ENCODE peak calls at places on chromosomes 5 and 9, in ten cellular contexts. U is pancreas; S is CD4-positive, alpha-beta T cell; Y is brain microvascular endothelial cell; A is AG09309; B is astrocyte of the spinal cord; L is foreskin fibroblast; Z is right atrium auricular region; P is BJ; T is nephron progenitor cell. D is an unnamed sample.

GRCh38 chr5:139867109-139867508 is 71.5 kb downstream of the PSD2 start:
- DNase-seq in U (no peak), S (no peak), Y (no peak), A (no peak), B (no peak), L (no peak), Z (no peak), P (no peak), T (no peak), D (no peak)

GRCh38 chr5:10103098-10103497 is 146.6 kb downstream of the ATPSCKMT start:
- DNase-seq in U (no peak), S (no peak), Y (no peak), A (no peak), B (no peak), L (no peak), Z (no peak), P (no peak), T (no peak), D (no peak)

GRCh38 chr9:122197334-122197872 is 31.4 kb downstream of the LHX6 start:
- DNase-seq in U (no peak), S (no peak), Y (no peak), A (no peak), B (no peak), L (no peak), Z (no peak), P (no peak), T (no peak), D (no peak)

GRCh38 chr5:35518104-35518503 is 99.6 kb upstream of the SPEF2 start:
- DNase-seq in U (no peak), S (no peak), Y (no peak), A (no peak), B (no peak), L (no peak), Z (no peak), P (no peak), T (no peak), D (no peak)

GRCh38 chr5:119166026-119166425 is 95.1 kb downstream of the DMXL1 start:
- DNase-seq in U (no peak), S (no peak), Y (no peak), A (no peak), B (no peak), L (peak), Z (no peak), P (no peak), T (no peak), D (no peak)

GRCh38 chr5:58922392-58923171 is 339.7 kb downstream of the RAB3C start:
- DNase-seq in U (peak), S (no peak), Y (no peak), A (no peak), B (peak), L (no peak), Z (peak), P (no peak), T (no peak), D (no peak)

GRCh38 chr9:129891519-129891918 is 56.3 kb downstream of the USP20 start:
- DNase-seq in U (no peak), S (no peak), Y (no peak), A (no peak), B (no peak), L (no peak), Z (no peak), P (no peak), T (no peak), D (no peak)

GRCh38 chr5:61010759-61011460 is 65.9 kb downstream of the NDUFAF2 start:
- DNase-seq in U (no peak), S (no peak), Y (no peak), A (no peak), B (no peak), L (peak), Z (no peak), P (no peak), T (no peak), D (no peak)

GRCh38 chr5:68277427-68277826 is 61.9 kb downstream of the PIK3R1 start:
- DNase-seq in U (no peak), S (no peak), Y (peak), A (no peak), B (peak), L (no peak), Z (no peak), P (no peak), T (no peak), D (no peak)

GRCh38 chr5:142433526-142434321 is 108.9 kb upstream of the SPRY4 start:
- DNase-seq in U (no peak), S (no peak), Y (peak), A (no peak), B (peak), L (peak), Z (no peak), P (peak), T (no peak), D (no peak)

GRCh38 chr5:173923236-173924104 is 35.3 kb downstream of the CPEB4 start:
- DNase-seq in U (no peak), S (no peak), Y (peak), A (no peak), B (peak), L (no peak), Z (no peak), P (no peak), T (no peak), D (no peak)

GRCh38 chr5:88684136-88684500 is 198.9 kb downstream of the MEF2C start:
- DNase-seq in U (no peak), S (no peak), Y (no peak), A (no peak), B (no peak), L (no peak), Z (no peak), P (no peak), T (no peak), D (no peak)

GRCh38 chr5:134133995-134134541 is 19.6 kb downstream of the TCF7 start:
- DNase-seq in U (no peak), S (no peak), Y (no peak), A (no peak), B (no peak), L (no peak), Z (no peak), P (no peak), T (no peak), D (no peak)

GRCh38 chr5:41527201-41527779 is 16.9 kb upstream of the PLCXD3 start:
- DNase-seq in U (no peak), S (no peak), Y (peak), A (peak), B (peak), L (peak), Z (peak), P (peak), T (no peak), D (peak)

GRCh38 chr9:77158772-77159513 is 18.4 kb upstream of the VPS13A start:
- DNase-seq in U (no peak), S (no peak), Y (peak), A (no peak), B (peak), L (peak), Z (no peak), P (no peak), T (no peak), D (no peak)

GRCh38 chr9:129650680-129651235 is 8.8 kb upstream of the ASB6 start:
- DNase-seq in U (no peak), S (no peak), Y (peak), A (no peak), B (no peak), L (no peak), Z (no peak), P (no peak), T (no peak), D (no peak)

GRCh38 chr5:138639326-138639725 is 64.1 kb upstream of the HSPA9 start:
- DNase-seq in U (no peak), S (no peak), Y (no peak), A (no peak), B (no peak), L (no peak), Z (no peak), P (no peak), T (no peak), D (no peak)

GRCh38 chr5:88263349-88263748 is 5.3 kb downstream of the TMEM161B start:
- DNase-seq in U (no peak), S (no peak), Y (no peak), A (no peak), B (no peak), L (no peak), Z (no peak), P (no peak), T (no peak), D (no peak)

GRCh38 chr5:154157483-154158378 is 32.8 kb upstream of the GALNT10 start:
- DNase-seq in U (no peak), S (no peak), Y (no peak), A (no peak), B (no peak), L (no peak), Z (no peak), P (no peak), T (no peak), D (no peak)
- TF ChIP-seq CTCF in U (no peak), S (peak), Y (peak), A (peak), B (peak), L (peak), Z (peak), P (peak), T (peak), D (peak)

GRCh38 chr9:69549310-69550202 is 122.6 kb downstream of the APBA1 start:
- DNase-seq in U (no peak), S (no peak), Y (peak), A (peak), B (peak), L (peak), Z (no peak), P (no peak), T (peak), D (no peak)

GRCh38 chr9:69542048-69542447 is 130.1 kb downstream of the APBA1 start:
- DNase-seq in U (no peak), S (no peak), Y (no peak), A (no peak), B (no peak), L (no peak), Z (no peak), P (no peak), T (no peak), D (no peak)

GRCh38 chr9:69548676-69549075 is 123.5 kb downstream of the APBA1 start:
- DNase-seq in U (no peak), S (no peak), Y (no peak), A (no peak), B (no peak), L (no peak), Z (no peak), P (no peak), T (no peak), D (no peak)

GRCh38 chr9:69542942-69543704 is 129.0 kb downstream of the APBA1 start:
- DNase-seq in U (no peak), S (no peak), Y (no peak), A (no peak), B (peak), L (peak), Z (no peak), P (no peak), T (peak), D (no peak)

GRCh38 chr9:69546265-69546664 is 125.9 kb downstream of the APBA1 start:
- DNase-seq in U (no peak), S (no peak), Y (no peak), A (no peak), B (peak), L (peak), Z (no peak), P (no peak), T (peak), D (no peak)
- TF ChIP-seq CTCF in U (no peak), S (no peak), Y (peak), A (peak), B (peak), L (peak), Z (peak), P (peak), T (peak), D (peak)

GRCh38 chr5:151296974-151297373 is 6.6 kb downstream of the SLC36A3 start:
- DNase-seq in U (no peak), S (no peak), Y (no peak), A (no peak), B (no peak), L (no peak), Z (no peak), P (no peak), T (no peak), D (no peak)

GRCh38 chr5:151295801-151296477 is 7.6 kb downstream of the SLC36A3 start:
- DNase-seq in U (no peak), S (no peak), Y (no peak), A (no peak), B (no peak), L (no peak), Z (no peak), P (no peak), T (no peak), D (no peak)

GRCh38 chr5:151298465-151298864 is 5.1 kb downstream of the SLC36A3 start:
- DNase-seq in U (no peak), S (no peak), Y (no peak), A (peak), B (no peak), L (no peak), Z (no peak), P (no peak), T (no peak), D (no peak)

GRCh38 chr5:151296478-151296830 is 7.1 kb downstream of the SLC36A3 start:
- DNase-seq in U (no peak), S (no peak), Y (no peak), A (no peak), B (no peak), L (no peak), Z (no peak), P (no peak), T (no peak), D (no peak)

GRCh38 chr5:151298063-151298462 is 5.5 kb downstream of the SLC36A3 start:
- DNase-seq in U (no peak), S (no peak), Y (peak), A (peak), B (no peak), L (peak), Z (no peak), P (peak), T (peak), D (no peak)
- TF ChIP-seq CTCF in U (peak), S (no peak), Y (no peak), A (peak), B (no peak), L (peak), Z (peak), P (peak), T (peak), D (peak)

DNA sequence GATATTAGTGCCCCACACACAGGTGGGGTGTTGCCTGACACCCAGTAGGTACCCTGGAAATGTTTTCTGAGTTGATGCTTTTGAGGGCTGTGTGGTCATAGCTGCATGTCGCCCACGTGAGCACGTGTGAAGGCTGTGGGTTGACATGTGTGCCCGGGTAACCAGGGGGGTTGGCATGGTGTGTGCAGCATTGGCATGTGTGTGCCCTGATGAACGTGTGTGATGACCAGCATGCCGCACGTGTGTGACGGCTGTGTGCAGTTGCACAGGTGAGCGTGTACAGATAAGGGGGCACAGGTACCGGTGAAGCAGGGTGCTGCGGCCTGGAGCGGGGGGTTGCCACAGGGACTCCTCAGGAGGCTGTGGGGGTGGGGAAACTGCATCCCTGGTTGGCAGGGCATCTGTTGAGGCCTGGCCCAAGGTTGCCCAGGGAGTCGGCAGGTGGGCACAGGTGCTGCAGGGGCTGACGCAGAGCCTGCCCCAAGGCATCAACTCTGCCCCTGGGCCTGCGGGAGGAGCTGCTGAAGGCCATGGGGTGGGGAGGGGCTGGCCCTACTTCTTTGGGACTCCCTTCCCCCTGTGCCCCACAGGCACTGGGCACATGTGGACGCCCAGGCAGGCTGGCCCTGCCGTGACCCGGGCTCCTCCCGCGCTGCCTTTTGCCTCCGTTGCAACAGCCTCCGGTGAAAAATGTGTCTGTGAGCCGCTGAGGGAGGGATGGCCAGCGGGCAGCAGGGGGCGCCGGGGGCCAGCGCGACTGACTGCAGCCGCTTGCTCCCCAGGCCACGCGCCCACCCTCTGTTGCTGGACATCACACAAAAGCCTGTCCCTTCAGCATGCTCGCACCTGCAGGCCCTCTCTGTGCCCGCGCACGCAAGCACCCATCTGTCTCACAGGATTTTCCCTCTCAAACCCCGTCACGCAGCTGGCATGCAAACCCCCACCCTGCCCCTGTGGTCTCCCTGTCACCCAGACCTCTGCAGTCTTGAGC is 2.2 kb downstream of the UNC5A start:
- DNase-seq in U (no peak), S (no peak), Y (peak), A (no peak), B (no peak), L (peak), Z (no peak), P (no peak), T (peak), D (no peak)
- TF ChIP-seq CTCF in U (peak), S (no peak), Y (peak), A (peak), B (peak), L (peak), Z (peak), P (peak), T (peak), D (peak)

GRCh38 chr9:34456746-34457145 is 1.6 kb downstream of the FAM219A start:
- DNase-seq in U (no peak), S (no peak), Y (no peak), A (no peak), B (no peak), L (no peak), Z (no peak), P (no peak), T (no peak), D (no peak)

GRCh38 chr9:34452568-34452967 is 5.8 kb downstream of the FAM219A start:
- DNase-seq in U (no peak), S (no peak), Y (no peak), A (no peak), B (no peak), L (no peak), Z (no peak), P (no peak), T (no peak), D (no peak)

GRCh38 chr9:34457266-34458012 is 931 bp downstream of the FAM219A start:
- DNase-seq in U (peak), S (no peak), Y (peak), A (peak), B (peak), L (peak), Z (peak), P (peak), T (peak), D (no peak)

GRCh38 chr9:34451545-34451944 is 6.8 kb downstream of the FAM219A start:
- DNase-seq in U (no peak), S (no peak), Y (no peak), A (no peak), B (peak), L (peak), Z (no peak), P (no peak), T (no peak), D (no peak)

DNA sequence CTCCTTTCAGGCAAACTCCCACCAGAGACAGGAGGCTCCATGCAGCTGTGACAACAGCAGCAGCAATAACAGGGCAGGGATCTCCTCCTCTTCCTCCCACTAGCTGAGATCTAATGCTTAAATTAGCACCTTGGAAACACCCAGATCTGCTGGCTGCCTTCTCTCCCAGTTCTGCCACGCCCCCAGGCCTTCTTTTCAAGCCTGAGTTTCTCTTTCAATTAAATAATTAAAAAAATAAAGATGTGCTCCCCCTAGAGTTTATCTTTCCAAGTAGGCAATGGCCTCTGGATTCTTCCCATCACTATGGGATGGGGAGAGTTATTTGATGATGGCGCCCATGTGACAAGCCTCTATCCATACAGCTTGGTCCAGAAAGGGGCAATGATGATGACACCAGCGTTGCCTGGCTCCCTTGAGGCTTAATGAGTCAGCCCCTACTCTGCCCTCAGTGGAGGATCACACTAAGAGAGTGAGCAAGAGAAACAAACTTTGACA is 3.8 kb downstream of the FAM219A start:
- DNase-seq in U (no peak), S (no peak), Y (peak), A (no peak), B (peak), L (peak), Z (peak), P (no peak), T (no peak), D (no peak)
- TF ChIP-seq CTCF in U (no peak), S (no peak), Y (peak), A (peak), B (no peak), L (peak), Z (peak), P (no peak), T (no peak), D (peak)

DNA sequence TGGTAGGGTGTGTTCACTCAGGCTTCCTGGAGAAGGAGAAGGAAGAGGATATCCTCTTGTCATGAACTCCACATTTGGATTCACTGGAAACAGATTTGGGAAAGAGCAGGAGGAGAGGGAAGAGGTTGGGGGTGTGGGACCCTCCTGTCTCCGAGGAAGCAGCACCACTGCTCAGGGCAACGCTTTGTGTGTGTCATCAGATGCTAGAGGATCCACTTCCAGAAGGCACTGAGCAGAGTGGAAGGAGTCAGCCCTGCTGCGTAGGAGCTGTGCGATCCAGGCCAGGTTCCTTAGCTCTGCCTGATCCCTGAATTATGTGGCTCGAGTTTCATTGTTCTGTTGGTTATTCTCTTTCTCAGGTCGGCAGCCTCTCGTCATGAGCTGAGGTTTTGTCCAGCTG is 37.3 kb upstream of the TJP2 start:
- DNase-seq in U (no peak), S (no peak), Y (no peak), A (no peak), B (no peak), L (no peak), Z (no peak), P (no peak), T (no peak), D (no peak)
- TF ChIP-seq CTCF in U (no peak), S (no peak), Y (no peak), A (no peak), B (no peak), L (no peak), Z (no peak), P (no peak), T (no peak), D (no peak)

DNA sequence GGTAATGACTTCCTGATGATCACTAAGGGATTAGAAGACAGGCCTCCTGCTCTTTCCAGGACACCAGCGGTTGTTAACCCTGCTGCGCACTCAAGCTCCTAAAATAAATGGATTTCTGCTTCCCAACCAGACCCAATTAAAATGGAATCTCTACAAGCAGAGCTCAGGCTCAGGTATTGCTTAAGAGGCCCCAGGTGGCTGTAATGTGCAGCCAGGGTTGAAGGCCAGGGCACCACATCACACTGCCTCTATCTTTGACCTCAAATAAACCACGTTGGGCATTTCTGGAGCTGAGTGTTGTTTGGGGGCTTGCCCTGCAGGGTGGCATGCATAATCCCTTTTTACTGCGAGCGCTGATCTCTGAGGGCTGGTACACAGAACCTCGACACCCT is 108.0 kb downstream of the FBXO38 start:
- DNase-seq in U (no peak), S (no peak), Y (no peak), A (no peak), B (no peak), L (no peak), Z (no peak), P (no peak), T (no peak), D (no peak)
- TF ChIP-seq CTCF in U (no peak), S (no peak), Y (no peak), A (no peak), B (no peak), L (no peak), Z (no peak), P (no peak), T (no peak), D (no peak)